ENCODE peak calls at places on chromosomes 6 and 20, in four cellular contexts. E, U, B and S are unnamed samples.

GRCh38 chr6:108001696-108002231 is 43.8 kb upstream of the SEC63 start:
- DNase-seq in B (no peak), U (peak), E (no peak), S (no peak)

GRCh38 chr6:40713002-40713719 is 126.0 kb upstream of the LRFN2 start:
- DNase-seq in E (no peak), U (no peak), B (peak), S (peak)

GRCh38 chr6:48419992-48420391 is 309.0 kb upstream of the PTCHD4 start:
- DNase-seq in U (no peak), B (no peak), E (no peak), S (no peak)

GRCh38 chr20:17795449-17796095 is 95.8 kb downstream of the BANF2 start:
- DNase-seq in B (no peak), U (no peak), E (no peak), S (no peak)

GRCh38 chr6:70686548-70687133 is 19.0 kb downstream of the SMAP1 start:
- DNase-seq in B (peak), U (peak), E (no peak), S (peak)

GRCh38 chr20:38961530-38962043 is 557 bp upstream of the DHX35 start:
- DNase-seq in U (no peak), B (no peak), E (no peak), S (no peak)

GRCh38 chr6:166456360-166457156 is 73.8 kb upstream of the MPC1 start:
- DNase-seq in B (no peak), U (no peak), E (no peak), S (no peak)

GRCh38 chr6:164079275-164079600 is 664.7 kb downstream of the QKI start:
- DNase-seq in B (no peak), U (no peak), E (no peak), S (no peak)

GRCh38 chr20:15702161-15702560 is 871.1 kb downstream of the KIF16B start:
- DNase-seq in B (no peak), E (no peak), U (no peak), S (no peak)

GRCh38 chr6:142802124-142802523 is 142.9 kb downstream of the HIVEP2 start:
- DNase-seq in U (peak), B (peak), E (peak), S (peak)

GRCh38 chr6:106309766-106310373 is 15.7 kb downstream of the ATG5 start:
- DNase-seq in U (peak), E (peak), B (peak), S (peak)

GRCh38 chr6:148653138-148653776 is 93.6 kb upstream of the UST start:
- DNase-seq in B (no peak), U (no peak), E (no peak), S (no peak)

GRCh38 chr6:70673601-70674000 is 5.9 kb downstream of the SMAP1 start:
- DNase-seq in B (peak), E (peak), U (no peak), S (peak)

GRCh38 chr6:108068618-108069017 is 5.9 kb downstream of the OSTM1 start:
- DNase-seq in B (no peak), E (no peak), U (no peak), S (no peak)

GRCh38 chr6:156057869-156058268 is 602.2 kb upstream of the NOX3 start:
- DNase-seq in U (no peak), B (no peak), E (no peak), S (no peak)